ENCODE peak calls at places on chromosomes 12 and 14, in seven cellular contexts. I, Q, B, P, N, Z and F are unnamed samples.

GRCh38 chr14:91418387-91419043 is 895 bp upstream of the CCDC88C start:
- DNase-seq in Q (peak), P (peak), I (peak), Z (peak), B (peak), N (no peak), F (peak)

GRCh38 chr12:99122496-99122895 is 477.4 kb downstream of the APAF1 start:
- DNase-seq in Q (no peak), I (no peak), Z (no peak), B (no peak), N (no peak), P (no peak), F (no peak)

GRCh38 chr12:52495385-52495784 is 2.3 kb upstream of the KRT6A start:
- DNase-seq in I (no peak), Z (peak), B (no peak), P (no peak), Q (no peak), N (no peak), F (no peak)

GRCh38 chr14:95408731-95409471 is 89.2 kb upstream of the CLMN start:
- DNase-seq in Z (no peak), N (no peak), P (no peak), I (no peak), Q (no peak), B (no peak), F (no peak)

GRCh38 chr12:23648546-23648945 is 300.9 kb downstream of the SOX5 start:
- DNase-seq in B (no peak), P (no peak), N (no peak), I (no peak), Z (no peak), Q (no peak), F (no peak)

GRCh38 chr14:100237735-100238418 is 1.1 kb upstream of the YY1 start:
- DNase-seq in I (peak), N (no peak), Q (peak), B (peak), P (no peak), Z (peak), F (peak)

GRCh38 chr12:130147875-130148596 is 14.2 kb upstream of the FZD10 start:
- DNase-seq in P (no peak), Q (no peak), Z (no peak), I (no peak), B (no peak), N (no peak), F (no peak)

GRCh38 chr14:60753264-60754126 is 18.9 kb downstream of the MNAT1 start:
- DNase-seq in Q (no peak), I (peak), P (no peak), B (no peak), N (peak), Z (no peak), F (no peak)

GRCh38 chr12:30508205-30508967 is 187.3 kb downstream of the IPO8 start:
- DNase-seq in Q (no peak), Z (no peak), I (no peak), P (no peak), N (no peak), B (no peak), F (no peak)

GRCh38 chr12:131454418-131455217 is 256.3 kb upstream of the SFSWAP start:
- DNase-seq in Z (peak), B (peak), Q (peak), I (no peak), P (no peak), N (no peak), F (no peak)
- TF ChIP-seq CTCF in Z (no peak), B (peak), Q (peak), I (no peak), P (peak), N (peak), F (peak)

GRCh38 chr12:108495823-108496579 is 19.1 kb upstream of the FICD start:
- DNase-seq in P (no peak), B (no peak), Q (no peak), Z (no peak), N (no peak), I (no peak), F (no peak)

GRCh38 chr12:108498136-108498535 is 16.9 kb upstream of the FICD start:
- DNase-seq in B (no peak), I (no peak), Q (no peak), P (no peak), Z (no peak), N (no peak), F (no peak)

GRCh38 chr12:108491256-108491655 is 23.8 kb upstream of the FICD start:
- DNase-seq in B (no peak), Z (no peak), P (no peak), Q (no peak), N (no peak), I (no peak), F (no peak)

DNA sequence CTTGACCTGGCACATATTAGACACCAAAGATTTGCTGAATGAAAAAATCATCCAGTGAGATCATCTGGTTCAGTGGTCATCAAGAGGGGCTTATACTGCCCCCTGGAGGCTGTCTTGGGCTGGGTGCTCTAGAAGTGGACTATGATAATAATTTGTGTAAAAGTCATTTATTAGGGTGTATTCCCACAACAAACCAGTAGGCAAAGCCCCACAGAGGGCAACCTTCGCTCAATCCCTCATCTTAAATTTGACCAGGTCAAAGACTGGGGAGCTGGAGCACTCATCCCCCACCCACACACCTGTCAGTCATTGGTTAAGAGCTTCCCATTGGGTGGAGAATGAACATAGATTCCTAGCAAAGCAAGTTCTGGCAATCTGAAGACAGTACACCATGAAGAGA is 20.0 kb upstream of the FICD start:
- DNase-seq in B (no peak), Q (no peak), Z (peak), P (no peak), I (peak), N (no peak), F (no peak)
- TF ChIP-seq CTCF in B (no peak), Q (peak), Z (peak), P (peak), I (peak), N (peak), F (peak)

DNA sequence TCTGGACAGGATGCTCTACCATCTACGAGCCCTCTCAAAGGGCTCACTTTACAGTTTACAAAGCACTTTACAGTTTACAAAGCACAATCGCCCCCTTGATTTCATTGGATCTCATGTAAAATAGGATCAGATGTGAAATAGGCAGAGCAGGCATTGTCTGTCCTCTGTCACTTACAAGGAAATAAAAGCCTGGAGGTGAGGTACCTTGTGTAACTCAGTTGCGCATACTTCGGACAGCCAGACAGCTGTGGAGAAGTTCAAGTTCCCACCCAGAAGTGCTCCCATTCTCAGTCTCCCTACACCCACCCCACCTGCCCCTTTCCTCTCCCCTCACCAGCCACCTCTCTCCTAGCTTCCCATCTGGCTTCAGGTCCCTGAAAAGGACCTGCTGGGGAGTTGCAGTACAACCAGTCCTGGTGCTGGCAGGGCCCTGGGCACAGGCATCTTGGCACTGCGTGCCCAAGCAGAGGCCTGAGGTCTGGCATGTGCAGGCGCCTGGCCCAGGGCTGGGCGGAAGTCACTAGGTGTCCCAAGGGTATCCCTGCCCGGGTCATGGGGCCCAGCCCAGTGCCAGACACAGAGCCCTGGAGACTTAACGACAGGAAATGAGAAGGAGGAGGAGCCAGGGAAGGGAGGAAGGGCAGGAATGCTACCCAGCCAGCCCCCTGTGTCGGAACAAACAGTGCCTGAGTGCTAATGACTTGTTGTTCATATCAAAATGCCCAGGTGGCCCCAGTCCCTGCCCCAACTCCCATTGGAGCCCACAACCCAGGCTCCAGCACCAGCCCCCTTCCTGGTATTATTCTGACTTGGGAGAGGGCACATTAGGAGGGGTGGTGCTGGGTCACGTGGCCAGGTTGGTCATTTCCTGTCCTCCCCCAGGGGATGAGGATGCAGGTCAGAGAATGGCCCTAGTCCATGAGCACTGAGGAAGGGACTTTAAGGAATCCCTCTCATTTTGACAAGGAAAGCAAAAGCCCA is 5.4 kb downstream of the RAPGEF3 start:
- DNase-seq in I (no peak), P (no peak), N (no peak), Z (no peak), B (peak), Q (no peak), F (no peak)
- TF ChIP-seq CTCF in I (no peak), P (no peak), N (no peak), Z (no peak), B (no peak), Q (no peak), F (no peak)

DNA sequence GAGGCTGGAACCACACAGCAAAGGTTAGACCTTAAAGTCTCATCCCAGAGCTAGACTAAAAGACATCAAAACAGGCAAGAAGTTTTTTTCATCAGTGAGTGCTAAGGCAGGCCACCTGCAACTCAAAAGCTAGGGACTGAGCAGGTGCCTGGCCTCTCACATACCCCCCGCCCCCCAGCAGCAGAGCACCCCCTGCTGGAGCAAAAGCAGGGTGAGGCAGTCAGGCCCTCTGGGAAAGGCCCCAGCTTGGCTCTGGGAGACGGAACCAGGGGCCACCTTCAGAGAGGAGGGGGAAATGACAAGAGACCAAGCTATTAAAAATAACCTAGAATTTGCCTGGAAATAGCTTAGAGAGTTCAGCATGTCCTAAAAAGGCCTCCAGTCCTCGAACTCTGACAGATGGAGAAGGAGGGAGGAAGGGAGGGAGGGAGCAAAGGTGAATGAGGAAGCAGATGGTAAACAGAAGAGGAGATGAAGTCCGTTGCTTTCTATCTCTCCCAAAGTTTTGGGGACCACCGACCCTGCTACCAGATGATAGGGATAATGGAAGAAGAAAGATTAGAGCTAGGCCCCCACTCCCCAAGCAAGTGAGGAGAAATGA is 1.8 kb downstream of the ITGA7 start:
- DNase-seq in B (no peak), N (no peak), P (no peak), Q (no peak), Z (no peak), I (no peak), F (no peak)
- TF ChIP-seq CTCF in B (no peak), N (peak), P (peak), Q (no peak), Z (peak), I (peak), F (peak)

DNA sequence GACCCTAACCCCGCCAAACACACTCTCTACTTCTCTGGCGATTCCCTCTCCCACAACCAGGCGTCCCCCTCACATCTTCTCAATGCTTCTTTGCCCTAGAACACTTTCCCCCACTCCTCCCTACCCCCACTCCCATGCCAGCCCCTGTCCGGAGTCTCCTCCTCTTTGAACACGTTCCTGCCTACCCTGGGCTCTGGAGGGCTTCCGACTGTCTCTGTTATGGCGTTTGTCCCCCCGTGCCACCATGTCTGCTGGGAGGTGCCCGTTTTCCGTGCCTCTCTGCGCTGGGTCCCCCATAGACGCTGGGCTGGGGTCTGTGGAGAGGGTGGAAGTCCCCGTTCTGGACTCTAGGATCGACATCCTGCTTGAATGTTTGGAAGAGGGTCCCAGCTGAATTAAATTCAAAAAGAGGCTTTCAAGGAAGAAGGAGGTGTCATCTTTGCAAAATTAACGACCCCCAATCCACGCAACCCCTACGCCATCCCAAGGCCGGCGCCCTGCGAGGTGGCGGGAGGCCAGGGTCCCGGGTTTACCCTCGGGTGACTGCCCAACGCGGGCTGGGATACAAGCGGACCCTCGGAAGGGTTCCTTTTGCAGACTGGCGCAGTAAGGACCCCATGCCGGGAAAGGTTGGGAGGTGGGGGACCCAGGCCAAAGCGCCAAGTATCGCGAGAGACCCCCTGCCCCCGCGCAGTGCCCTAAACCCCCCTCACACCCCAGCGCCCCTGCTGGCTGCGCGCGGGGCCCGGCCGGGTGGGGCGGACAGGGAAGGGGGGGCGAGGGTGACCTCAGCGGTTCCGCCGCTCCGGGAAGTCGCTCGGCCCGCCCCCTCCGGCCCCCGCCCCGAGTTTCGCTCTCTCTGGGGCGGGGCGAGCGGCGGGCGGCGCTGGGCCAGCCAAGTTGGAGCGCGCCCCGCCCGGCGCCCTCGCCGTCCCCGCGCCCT is 973 bp upstream of the ZBTB42 start:
- DNase-seq in N (no peak), P (peak), Q (peak), I (peak), Z (peak), B (peak), F (no peak)
- TF ChIP-seq CTCF in N (no peak), P (peak), Q (peak), I (peak), Z (peak), B (peak), F (peak)